ENCODE peak calls at places on chromosomes 11 and 22, in four cellular contexts. F is WTC11, I is A549, E is HepG2. T is an unnamed sample.

GRCh38 chr11:76201056-76201455 is 5.2 kb downstream of the WNT11 start:
- DNase-seq in F (no peak), I (no peak), E (no peak), T (no peak)

GRCh38 chr11:65400295-65401072 is 14.0 kb downstream of the FRMD8 start:
- DNase-seq in F (no peak), I (no peak), E (no peak), T (no peak)

GRCh38 chr11:115488945-115489344 is 15.3 kb downstream of the CADM1 start:
- DNase-seq in F (no peak), I (peak), E (peak), T (no peak)

GRCh38 chr11:119782673-119783072 is 53.7 kb upstream of the NECTIN1 start:
- DNase-seq in F (no peak), I (no peak), E (no peak), T (peak)

GRCh38 chr22:17138451-17139042 is 17.4 kb upstream of the TMEM121B start:
- DNase-seq in F (no peak), I (no peak), E (no peak), T (no peak)

GRCh38 chr11:27255447-27255828 is 107.6 kb downstream of the CCDC34 start:
- DNase-seq in F (no peak), I (no peak), E (no peak), T (no peak)

GRCh38 chr11:120336641-120337132 is 474 bp downstream of the ARHGEF12 start:
- DNase-seq in F (peak), I (peak), E (no peak), T (peak)

GRCh38 chr11:57432714-57433163 is 5.8 kb upstream of the SLC43A3 start:
- DNase-seq in F (no peak), I (no peak), E (no peak), T (peak)

GRCh38 chr11:2870955-2871720 is 14.4 kb downstream of the CDKN1C start:
- DNase-seq in F (peak), I (no peak), E (no peak), T (no peak)

GRCh38 chr11:8228206-8228605 is 35.5 kb downstream of the LMO1 start:
- DNase-seq in F (no peak), I (no peak), E (no peak), T (no peak)

GRCh38 chr11:94111660-94112059 is 17.0 kb upstream of the PANX1 start:
- DNase-seq in F (no peak), I (no peak), E (no peak), T (no peak)

GRCh38 chr22:22810018-22810427 is 77.6 kb upstream of the IGLL5 start:
- DNase-seq in F (peak), I (peak), E (peak), T (peak)

GRCh38 chr11:5293028-5293427 is 8.7 kb downstream of the OR51B4 start:
- DNase-seq in F (no peak), I (no peak), E (no peak), T (no peak)

GRCh38 chr22:38830845-38831108 is 13.1 kb downstream of the NPTXR start:
- DNase-seq in F (no peak), I (no peak), E (no peak), T (no peak)

GRCh38 chr11:109853156-109853776 is 239.9 kb upstream of the ZC3H12C start:
- DNase-seq in F (no peak), I (no peak), E (peak), T (peak)

GRCh38 chr11:38019072-38019775 is 1421.2 kb upstream of the RAG2 start:
- DNase-seq in F (peak), I (no peak), E (peak), T (no peak)

GRCh38 chr11:111935331-111936044 is 1.7 kb upstream of the DIXDC1 start:
- DNase-seq in F (no peak), I (no peak), E (peak), T (no peak)

GRCh38 chr11:122711362-122711761 is 55.8 kb downstream of the UBASH3B start:
- DNase-seq in F (no peak), I (no peak), E (no peak), T (no peak)

GRCh38 chr11:35116245-35116644 is 22.7 kb upstream of the CD44 start:
- DNase-seq in F (no peak), I (no peak), E (no peak), T (no peak)

GRCh38 chr11:35115688-35116030 is 23.3 kb upstream of the CD44 start:
- DNase-seq in F (no peak), I (no peak), E (no peak), T (no peak)

GRCh38 chr11:35121326-35121865 is 17.6 kb upstream of the CD44 start:
- DNase-seq in F (no peak), I (no peak), E (no peak), T (no peak)

GRCh38 chr11:35116762-35117588 is 22.0 kb upstream of the CD44 start:
- DNase-seq in F (no peak), I (no peak), E (no peak), T (no peak)

GRCh38 chr11:35118906-35119305 is 20.1 kb upstream of the CD44 start:
- DNase-seq in F (no peak), I (no peak), E (no peak), T (no peak)
- TF ChIP-seq NR3C1 in F (no peak), I (no peak), E (no peak), T (no peak)

GRCh38 chr11:85800595-85801342 is 10.2 kb downstream of the SYTL2 start:
- DNase-seq in F (no peak), I (no peak), E (no peak), T (no peak)

GRCh38 chr11:85798361-85798760 is 12.6 kb downstream of the SYTL2 start:
- DNase-seq in F (no peak), I (no peak), E (no peak), T (no peak)

GRCh38 chr11:85795712-85796487 is 15.0 kb downstream of the SYTL2 start:
- DNase-seq in F (no peak), I (no peak), E (no peak), T (no peak)

GRCh38 chr11:85801527-85801926 is 9.4 kb downstream of the SYTL2 start:
- DNase-seq in F (no peak), I (no peak), E (no peak), T (no peak)

GRCh38 chr11:85799142-85799541 is 11.8 kb downstream of the SYTL2 start:
- DNase-seq in F (no peak), I (no peak), E (no peak), T (no peak)
- TF ChIP-seq NR3C1 in F (no peak), I (no peak), E (no peak), T (no peak)

GRCh38 chr22:29799217-29799680 is 32.1 kb downstream of the UQCR10 start:
- DNase-seq in F (no peak), I (peak), E (peak), T (peak)
- TF ChIP-seq NR3C1 in F (no peak), I (no peak), E (no peak), T (no peak)

GRCh38 chr11:30431127-30431814 is 108.4 kb downstream of the ARL14EP start:
- DNase-seq in F (no peak), I (no peak), E (no peak), T (no peak)
- TF ChIP-seq NR3C1 in F (no peak), I (no peak), E (no peak), T (no peak)

GRCh38 chr11:42172441-42172840 is 713.0 kb upstream of the LRRC4C start:
- DNase-seq in F (no peak), I (no peak), E (no peak), T (no peak)

GRCh38 chr11:42170601-42171000 is 711.1 kb upstream of the LRRC4C start:
- DNase-seq in F (no peak), I (no peak), E (no peak), T (no peak)

GRCh38 chr11:42179211-42179610 is 719.8 kb upstream of the LRRC4C start:
- DNase-seq in F (no peak), I (no peak), E (no peak), T (no peak)

GRCh38 chr11:42171046-42171445 is 711.6 kb upstream of the LRRC4C start:
- DNase-seq in F (no peak), I (no peak), E (no peak), T (no peak)

GRCh38 chr11:42175203-42175602 is 715.8 kb upstream of the LRRC4C start:
- DNase-seq in F (no peak), I (no peak), E (no peak), T (no peak)
- TF ChIP-seq NR3C1 in F (no peak), I (no peak), E (no peak), T (no peak)

GRCh38 chr11:35034401-35034800 is 104.6 kb upstream of the CD44 start:
- DNase-seq in F (no peak), I (no peak), E (no peak), T (no peak)

GRCh38 chr11:35039076-35039475 is 99.9 kb upstream of the CD44 start:
- DNase-seq in F (no peak), I (no peak), E (no peak), T (no peak)

GRCh38 chr11:35035894-35036408 is 103.0 kb upstream of the CD44 start:
- DNase-seq in F (no peak), I (no peak), E (no peak), T (peak)

GRCh38 chr11:35038211-35038930 is 100.6 kb upstream of the CD44 start:
- DNase-seq in F (no peak), I (no peak), E (no peak), T (peak)

GRCh38 chr11:35036642-35037041 is 102.3 kb upstream of the CD44 start:
- DNase-seq in F (no peak), I (no peak), E (no peak), T (peak)
- TF ChIP-seq NR3C1 in F (no peak), I (no peak), E (no peak), T (no peak)

DNA sequence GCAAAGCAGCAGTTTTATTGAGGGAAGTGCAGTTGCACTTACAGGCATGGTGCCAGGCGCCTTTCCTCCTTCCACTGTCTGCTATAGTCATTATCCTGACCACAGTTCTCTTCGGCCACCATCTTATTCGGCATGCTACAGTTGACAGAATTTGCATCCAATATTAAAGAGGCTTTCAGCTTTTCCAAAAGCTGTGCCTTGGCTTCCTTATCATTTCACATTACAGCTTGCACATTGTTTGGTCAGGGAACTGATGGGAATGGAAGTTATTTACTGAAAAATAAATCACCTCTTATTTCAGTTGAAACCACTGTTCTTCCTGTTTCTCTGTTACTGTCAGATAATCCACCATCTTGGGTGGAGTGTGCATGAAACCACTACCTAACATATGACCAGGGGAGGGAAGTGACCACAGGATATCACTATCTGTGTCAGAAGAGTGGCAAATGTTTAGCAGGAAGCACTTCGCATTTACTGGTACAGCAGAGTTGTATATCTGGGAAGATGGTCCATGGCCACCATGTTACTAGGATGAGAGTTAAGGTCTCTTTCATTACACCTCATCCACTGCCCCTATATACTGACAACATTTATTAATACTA is 74.6 kb upstream of the PICALM start:
- DNase-seq in F (no peak), I (no peak), E (no peak), T (no peak)
- TF ChIP-seq NR3C1 in F (no peak), I (no peak), E (no peak), T (no peak)